ENCODE peak calls at places on chromosomes 13 and 19, in ten cellular contexts. Y, F, T, H, A, I, V, G, J and B are unnamed samples.

GRCh38 chr13:30371649-30372265 is 50.5 kb upstream of the UBE2L5 start:
- DNase-seq in F (peak), V (peak), J (peak), T (no peak), Y (no peak), A (no peak), H (no peak), G (peak), I (peak), B (peak)

GRCh38 chr19:17107546-17108452 is 32.2 kb downstream of the MYO9B start:
- DNase-seq in T (no peak), H (no peak), I (peak), J (peak), F (no peak), V (peak), G (peak), Y (peak), A (peak), B (peak)

GRCh38 chr19:40443930-40444180 is 280 bp downstream of the SERTAD3 start:
- DNase-seq in G (peak), I (no peak), J (peak), V (no peak), Y (no peak), H (no peak), F (no peak), A (no peak), T (no peak), B (no peak)

GRCh38 chr19:7170983-7171382 is 101.5 kb downstream of the ZNF557 start:
- DNase-seq in V (no peak), I (no peak), Y (no peak), F (no peak), J (no peak), H (no peak), G (no peak), T (no peak), A (no peak), B (no peak)

GRCh38 chr13:66234159-66234558 is 996.0 kb downstream of the PCDH9 start:
- DNase-seq in I (no peak), A (no peak), T (no peak), H (no peak), V (no peak), F (no peak), G (no peak), Y (no peak), J (no peak), B (no peak)

GRCh38 chr13:111313911-111314425 is 6.5 kb upstream of the TEX29 start:
- DNase-seq in I (no peak), H (no peak), G (no peak), T (no peak), A (no peak), J (no peak), Y (no peak), F (no peak), V (no peak), B (no peak)

GRCh38 chr13:53150568-53150967 is 122.0 kb downstream of the OLFM4 start:
- DNase-seq in A (no peak), G (no peak), I (no peak), Y (no peak), F (no peak), T (no peak), H (no peak), J (no peak), V (no peak), B (peak)

GRCh38 chr13:104301216-104301975 is 1235.2 kb upstream of the SLC10A2 start:
- DNase-seq in H (no peak), Y (no peak), I (no peak), J (no peak), A (peak), T (no peak), F (no peak), V (no peak), G (no peak), B (no peak)

GRCh38 chr13:95480131-95480545 is 72.4 kb upstream of the CLDN10 start:
- DNase-seq in G (no peak), H (no peak), I (no peak), V (no peak), F (no peak), T (no peak), Y (peak), A (no peak), J (no peak), B (peak)

GRCh38 chr19:50313812-50314536 is 15.2 kb downstream of the KCNC3 start:
- DNase-seq in Y (no peak), G (no peak), I (no peak), F (peak), T (peak), H (no peak), A (no peak), J (no peak), V (no peak), B (no peak)

GRCh38 chr13:66780814-66781213 is 449.3 kb downstream of the PCDH9 start:
- DNase-seq in I (peak), T (no peak), H (no peak), A (no peak), J (peak), F (no peak), V (no peak), Y (no peak), G (no peak), B (peak)

GRCh38 chr13:33280923-33281322 is 4.6 kb downstream of the STARD13 start:
- DNase-seq in I (no peak), H (no peak), A (no peak), F (no peak), Y (no peak), G (no peak), T (no peak), J (peak), V (no peak), B (peak)

DNA sequence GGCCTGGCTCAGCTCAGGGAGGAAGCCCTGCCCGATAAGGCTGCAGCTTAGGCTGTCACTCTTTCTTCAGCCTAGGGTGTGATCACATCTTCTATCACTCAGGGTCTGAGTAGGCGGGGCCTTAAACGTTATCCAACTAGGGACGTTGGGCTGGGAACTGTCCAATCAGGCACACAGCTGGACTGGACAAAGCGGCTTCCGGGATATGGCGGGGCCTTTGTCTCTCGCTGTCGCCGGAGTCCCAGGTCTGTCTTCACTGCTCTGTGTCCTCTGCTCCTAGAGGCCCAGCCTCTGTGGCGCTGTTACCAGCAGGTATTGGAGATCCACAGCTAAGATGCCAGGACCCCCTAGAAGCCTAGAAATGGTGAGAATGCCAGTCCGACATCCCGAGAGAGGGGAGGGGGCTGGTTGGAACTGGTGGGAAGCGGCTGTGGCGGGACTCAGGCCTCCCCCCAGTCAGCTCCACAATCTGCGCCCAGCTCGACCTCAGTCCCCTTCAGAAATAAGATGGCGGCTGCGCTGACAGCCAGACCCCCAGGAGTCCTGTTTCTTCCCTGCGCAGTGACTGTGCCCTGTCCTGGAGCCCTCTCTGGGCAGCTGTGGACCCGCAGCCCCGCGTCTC is at the start of gene ZNF254:
- DNase-seq in H (peak), V (peak), G (peak), F (peak), Y (peak), I (peak), J (peak), A (peak), T (peak), B (peak)
- TF ChIP-seq CTCF in H (no peak), V (no peak), G (no peak), F (no peak), Y (peak), I (peak), J (peak), A (no peak), T (no peak), B (no peak)

GRCh38 chr13:20494656-20495055 is 31.0 kb downstream of the CRYL1 start:
- DNase-seq in I (no peak), V (no peak), Y (no peak), A (no peak), J (no peak), F (no peak), T (no peak), H (no peak), G (no peak), B (no peak)

GRCh38 chr13:20487927-20488326 is 37.7 kb downstream of the CRYL1 start:
- DNase-seq in F (no peak), Y (no peak), A (no peak), J (no peak), G (peak), H (no peak), V (no peak), T (no peak), I (no peak), B (no peak)

GRCh38 chr13:20492641-20493040 is 33.0 kb downstream of the CRYL1 start:
- DNase-seq in H (peak), T (peak), F (peak), V (peak), A (no peak), G (no peak), J (peak), I (no peak), Y (no peak), B (peak)

GRCh38 chr13:20492036-20492435 is 33.6 kb downstream of the CRYL1 start:
- DNase-seq in I (no peak), V (no peak), F (no peak), Y (no peak), H (no peak), A (no peak), G (no peak), J (no peak), T (no peak), B (no peak)

DNA sequence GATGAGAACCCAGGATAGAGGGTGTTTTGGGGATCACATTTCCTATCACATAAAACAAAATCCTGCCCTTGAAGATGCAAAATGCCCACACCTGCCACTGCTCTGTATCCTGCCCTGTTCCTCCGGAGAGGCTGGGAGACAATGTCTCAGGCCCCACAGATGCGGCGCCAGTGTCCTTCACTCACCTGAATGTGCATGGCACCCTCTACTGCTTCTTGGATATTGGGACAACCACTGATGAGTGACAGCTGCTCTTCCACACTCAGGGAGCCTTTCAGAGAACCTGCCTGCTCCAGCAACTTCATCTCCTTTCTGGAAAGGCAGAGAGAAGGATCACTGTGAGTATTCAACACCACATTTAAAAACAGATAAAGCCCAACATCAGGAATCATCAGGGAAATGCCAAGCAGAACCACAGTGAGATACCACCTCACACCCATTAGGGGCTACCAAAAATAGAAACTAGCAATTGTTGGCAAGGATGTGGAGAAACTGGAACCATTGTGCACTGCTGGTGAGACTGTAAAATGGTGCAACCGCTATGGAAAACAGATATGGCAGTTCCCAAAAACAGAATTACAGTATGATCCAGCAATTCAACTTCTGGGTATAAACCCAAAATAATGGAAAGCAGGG is 36.4 kb downstream of the CRYL1 start:
- DNase-seq in H (no peak), I (no peak), F (peak), G (no peak), J (peak), A (no peak), Y (no peak), T (no peak), V (peak), B (no peak)
- TF ChIP-seq CTCF in H (no peak), I (peak), F (no peak), G (no peak), J (peak), A (peak), Y (peak), T (no peak), V (peak), B (peak)

DNA sequence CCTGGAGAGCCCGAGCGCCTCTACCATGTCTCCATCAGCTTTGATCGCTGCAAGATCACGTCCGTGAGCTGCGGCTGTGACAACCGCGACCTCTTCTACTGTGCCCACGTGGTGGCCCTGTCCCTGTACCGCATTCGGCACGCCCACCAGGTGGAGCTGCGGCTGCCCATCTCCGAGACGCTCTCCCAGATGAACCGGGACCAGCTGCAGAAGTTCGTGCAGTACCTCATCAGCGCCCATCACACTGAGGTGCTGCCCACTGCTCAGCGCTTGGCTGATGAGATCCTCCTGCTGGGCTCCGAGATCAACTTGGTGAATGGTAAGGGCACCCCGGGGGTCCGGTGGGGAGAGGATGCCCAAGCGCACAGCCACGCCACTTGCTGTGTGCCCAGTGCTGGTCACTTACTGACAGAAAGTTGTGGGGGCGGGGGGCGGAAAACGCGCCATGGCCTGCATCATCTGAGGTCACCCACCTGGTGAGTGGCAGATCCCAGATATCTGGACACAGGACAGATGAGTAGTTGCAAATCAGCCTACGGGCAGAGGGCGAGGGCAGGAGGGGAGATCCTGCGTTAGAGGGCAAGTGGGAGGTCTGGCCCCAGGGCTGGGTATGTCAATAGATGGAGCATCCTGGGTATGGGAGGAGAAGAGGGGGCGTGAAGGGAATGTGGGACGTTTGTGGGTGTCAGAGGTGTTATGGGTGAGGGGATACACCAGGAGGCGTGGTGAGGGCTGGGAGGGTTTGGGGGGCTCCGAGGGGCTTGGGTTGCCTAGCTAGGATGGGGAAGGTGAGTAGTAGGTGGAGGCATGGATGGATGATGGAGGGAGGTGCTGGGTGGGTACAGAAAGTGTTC is 9.8 kb downstream of the ZSWIM4 start:
- DNase-seq in V (no peak), J (no peak), I (no peak), Y (no peak), T (peak), H (no peak), G (no peak), F (no peak), A (no peak), B (no peak)
- TF ChIP-seq CTCF in V (no peak), J (peak), I (no peak), Y (peak), T (peak), H (peak), G (peak), F (no peak), A (peak), B (no peak)

DNA sequence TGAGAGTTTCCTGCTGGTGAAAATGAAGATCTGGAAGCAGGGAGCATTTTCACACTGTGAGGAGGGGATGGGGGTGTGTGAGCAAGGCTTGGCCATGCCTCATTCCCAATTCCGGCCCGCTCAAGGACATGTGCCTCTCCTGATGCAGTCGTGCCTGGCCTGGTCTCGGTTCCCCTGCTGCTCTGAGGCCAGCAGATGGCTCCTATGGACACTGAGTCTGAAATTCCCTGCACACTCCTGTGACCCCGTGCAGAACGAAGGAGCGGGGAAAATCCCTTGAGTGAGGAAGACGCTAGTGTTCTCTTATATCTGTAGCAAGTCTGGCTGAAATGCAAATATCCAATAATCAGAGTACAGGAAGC is 363 bp upstream of the ZNF763 start:
- DNase-seq in I (no peak), V (no peak), T (no peak), F (no peak), J (no peak), A (no peak), Y (peak), H (no peak), G (no peak), B (no peak)
- TF ChIP-seq CTCF in I (peak), V (no peak), T (peak), F (no peak), J (peak), A (no peak), Y (no peak), H (no peak), G (peak), B (no peak)

GRCh38 chr19:33953592-33953991 is 156.9 kb downstream of the KCTD15 start:
- DNase-seq in V (no peak), F (no peak), I (no peak), A (no peak), T (no peak), Y (no peak), J (peak), H (no peak), G (no peak), B (no peak)
- TF ChIP-seq CTCF in V (no peak), F (no peak), I (no peak), A (no peak), T (no peak), Y (peak), J (peak), H (no peak), G (no peak), B (no peak)

DNA sequence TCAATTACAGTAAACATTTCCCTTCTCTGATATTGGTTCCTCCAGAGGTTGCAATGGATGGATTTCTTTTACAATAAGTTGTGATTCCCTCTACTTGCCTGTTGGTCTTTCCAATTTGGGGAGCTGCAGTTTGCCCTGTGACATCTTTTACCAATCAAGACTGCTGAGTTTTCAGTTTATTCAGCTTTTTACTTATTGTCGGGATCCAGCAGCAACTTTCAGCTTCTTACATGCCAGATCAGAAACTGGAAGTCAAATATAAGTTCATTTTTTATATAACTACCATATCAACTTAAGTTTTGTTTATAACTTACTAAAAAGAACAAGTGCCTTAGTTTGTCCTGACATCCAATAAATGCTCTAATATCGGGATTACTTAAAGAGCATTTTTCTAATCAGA is 10.5 kb downstream of the OR10H3 start:
- DNase-seq in G (no peak), Y (no peak), H (no peak), I (no peak), A (no peak), T (no peak), J (no peak), V (no peak), F (no peak), B (no peak)
- TF ChIP-seq CTCF in G (no peak), Y (no peak), H (no peak), I (no peak), A (no peak), T (no peak), J (no peak), V (no peak), F (no peak), B (no peak)